ENCODE peak calls at places on chromosome X, in ten cellular contexts. One of them, this sample, is unnamed.

GRCh38 chrX:13254076-13254785 is 65.6 kb downstream of the ATXN3L start:
- DNase-seq in AG09309: no peak
- DNase-seq in HCT116: no peak
- DNase-seq in bronchial epithelial cell: peak; percentile 63
- DNase-seq in choroid plexus epithelial cell: peak; percentile 85
- DNase-seq in lower lobe of right lung: peak; percentile 55
- DNase-seq in DND-41: peak; percentile 7
- DNase-seq in thoracic aorta: no peak
- DNase-seq in BJ: no peak
- DNase-seq in kidney epithelial cell: no peak
- DNase-seq in this sample: peak; percentile 68

GRCh38 chrX:120305531-120306145 is 5.6 kb downstream of the TMEM255A start:
- DNase-seq in AG09309: no peak
- DNase-seq in HCT116: no peak
- DNase-seq in bronchial epithelial cell: no peak
- DNase-seq in choroid plexus epithelial cell: no peak
- DNase-seq in lower lobe of right lung: no peak
- DNase-seq in DND-41: no peak
- DNase-seq in thoracic aorta: no peak
- DNase-seq in BJ: no peak
- DNase-seq in kidney epithelial cell: no peak
- DNase-seq in this sample: no peak

GRCh38 chrX:75784689-75785491 is at the start of gene MAGEE2:
- DNase-seq in AG09309: no peak
- DNase-seq in HCT116: no peak
- DNase-seq in bronchial epithelial cell: no peak
- DNase-seq in choroid plexus epithelial cell: no peak
- DNase-seq in lower lobe of right lung: peak; percentile 41
- DNase-seq in DND-41: no peak
- DNase-seq in thoracic aorta: no peak
- DNase-seq in BJ: no peak
- DNase-seq in kidney epithelial cell: no peak
- DNase-seq in this sample: no peak

GRCh38 chrX:12496343-12496742 is 294.9 kb upstream of the PRPS2 start:
- DNase-seq in AG09309: no peak
- DNase-seq in HCT116: no peak
- DNase-seq in bronchial epithelial cell: peak; percentile 5
- DNase-seq in choroid plexus epithelial cell: no peak
- DNase-seq in lower lobe of right lung: no peak
- DNase-seq in DND-41: no peak
- DNase-seq in thoracic aorta: no peak
- DNase-seq in BJ: no peak
- DNase-seq in kidney epithelial cell: no peak
- DNase-seq in this sample: no peak

GRCh38 chrX:125205918-125206665 is 113.6 kb upstream of the TEX13C start:
- DNase-seq in AG09309: no peak
- DNase-seq in HCT116: no peak
- DNase-seq in bronchial epithelial cell: peak; percentile 0
- DNase-seq in choroid plexus epithelial cell: no peak
- DNase-seq in lower lobe of right lung: no peak
- DNase-seq in DND-41: no peak
- DNase-seq in thoracic aorta: no peak
- DNase-seq in BJ: no peak
- DNase-seq in kidney epithelial cell: no peak
- DNase-seq in this sample: no peak

GRCh38 chrX:129777218-129777768 is 2.5 kb upstream of the SASH3 start:
- DNase-seq in AG09309: no peak
- DNase-seq in HCT116: no peak
- DNase-seq in bronchial epithelial cell: peak; percentile 10
- DNase-seq in choroid plexus epithelial cell: no peak
- DNase-seq in lower lobe of right lung: peak; percentile 77
- DNase-seq in DND-41: peak; percentile 86
- DNase-seq in thoracic aorta: no peak
- DNase-seq in BJ: no peak
- DNase-seq in kidney epithelial cell: no peak
- DNase-seq in this sample: no peak

GRCh38 chrX:28901637-28902036 is 314.4 kb downstream of the IL1RAPL1 start:
- DNase-seq in AG09309: no peak
- DNase-seq in HCT116: no peak
- DNase-seq in bronchial epithelial cell: no peak
- DNase-seq in choroid plexus epithelial cell: peak; percentile 36
- DNase-seq in lower lobe of right lung: no peak
- DNase-seq in DND-41: no peak
- DNase-seq in thoracic aorta: no peak
- DNase-seq in BJ: no peak
- DNase-seq in kidney epithelial cell: no peak
- DNase-seq in this sample: peak; percentile 31

GRCh38 chrX:124239324-124239723 is 93.1 kb upstream of the TEX13D start:
- DNase-seq in AG09309: no peak
- DNase-seq in HCT116: no peak
- DNase-seq in bronchial epithelial cell: no peak
- DNase-seq in choroid plexus epithelial cell: no peak
- DNase-seq in lower lobe of right lung: no peak
- DNase-seq in DND-41: no peak
- DNase-seq in thoracic aorta: no peak
- DNase-seq in BJ: no peak
- DNase-seq in kidney epithelial cell: no peak
- DNase-seq in this sample: no peak

DNA sequence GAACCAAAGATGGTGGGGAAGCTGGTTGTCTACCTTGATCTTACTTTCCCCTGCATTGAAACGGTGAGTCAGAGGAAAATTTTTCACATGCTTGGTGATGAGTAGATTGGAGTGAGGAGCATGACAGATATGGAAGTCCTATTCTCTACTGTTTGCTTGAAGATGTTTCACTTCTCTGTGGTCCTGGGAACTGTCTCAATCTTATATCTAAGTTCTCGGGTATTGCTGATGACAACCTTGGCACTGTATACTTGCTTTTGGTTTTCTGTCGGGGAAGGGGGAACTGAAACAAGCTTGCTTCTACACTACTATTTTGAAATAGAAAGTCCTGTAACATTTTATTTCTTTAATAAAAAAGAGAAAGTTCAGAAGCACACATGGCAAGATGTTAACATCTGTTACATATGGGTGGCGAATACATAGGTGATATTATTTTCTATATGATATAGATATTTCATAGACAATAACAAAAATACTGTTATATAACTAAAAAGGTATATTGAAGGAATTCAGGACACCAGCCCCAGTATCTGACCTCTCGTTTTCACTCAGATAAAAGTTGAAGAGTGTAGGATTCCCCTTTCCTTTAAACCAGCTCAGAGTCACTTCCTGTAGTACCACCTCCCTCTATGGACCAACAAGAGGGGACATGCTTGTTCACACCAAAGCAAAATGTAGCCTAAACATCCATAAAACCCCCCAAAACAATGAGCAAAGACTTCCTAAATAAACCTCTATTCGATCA is 88.8 kb downstream of the FMR1NB start:
- DNase-seq in AG09309: no peak
- DNase-seq in HCT116: no peak
- DNase-seq in bronchial epithelial cell: no peak
- DNase-seq in choroid plexus epithelial cell: no peak
- DNase-seq in lower lobe of right lung: no peak
- DNase-seq in DND-41: no peak
- DNase-seq in thoracic aorta: no peak
- DNase-seq in BJ: no peak
- DNase-seq in kidney epithelial cell: no peak
- DNase-seq in this sample: no peak
- TF ChIP-seq CTCF in AG09309: no peak
- TF ChIP-seq CTCF in HCT116: no peak
- TF ChIP-seq CTCF in bronchial epithelial cell: no peak
- TF ChIP-seq CTCF in choroid plexus epithelial cell: no peak
- TF ChIP-seq CTCF in lower lobe of right lung: no peak
- TF ChIP-seq CTCF in DND-41: no peak
- TF ChIP-seq CTCF in thoracic aorta: no peak
- TF ChIP-seq CTCF in BJ: no peak
- TF ChIP-seq CTCF in kidney epithelial cell: no peak
- TF ChIP-seq CTCF in this sample: no peak

GRCh38 chrX:39889704-39890103 is 208.1 kb downstream of the BCOR start:
- DNase-seq in AG09309: no peak
- DNase-seq in HCT116: no peak
- DNase-seq in bronchial epithelial cell: no peak
- DNase-seq in choroid plexus epithelial cell: no peak
- DNase-seq in lower lobe of right lung: no peak
- DNase-seq in DND-41: no peak
- DNase-seq in thoracic aorta: no peak
- DNase-seq in BJ: no peak
- DNase-seq in kidney epithelial cell: no peak
- DNase-seq in this sample: no peak

GRCh38 chrX:39886282-39886681 is 211.5 kb downstream of the BCOR start:
- DNase-seq in AG09309: no peak
- DNase-seq in HCT116: no peak
- DNase-seq in bronchial epithelial cell: no peak
- DNase-seq in choroid plexus epithelial cell: no peak
- DNase-seq in lower lobe of right lung: peak; percentile 53
- DNase-seq in DND-41: no peak
- DNase-seq in thoracic aorta: no peak
- DNase-seq in BJ: no peak
- DNase-seq in kidney epithelial cell: no peak
- DNase-seq in this sample: no peak

GRCh38 chrX:39890807-39891206 is 207.0 kb downstream of the BCOR start:
- DNase-seq in AG09309: no peak
- DNase-seq in HCT116: no peak
- DNase-seq in bronchial epithelial cell: no peak
- DNase-seq in choroid plexus epithelial cell: no peak
- DNase-seq in lower lobe of right lung: no peak
- DNase-seq in DND-41: no peak
- DNase-seq in thoracic aorta: no peak
- DNase-seq in BJ: no peak
- DNase-seq in kidney epithelial cell: no peak
- DNase-seq in this sample: no peak

GRCh38 chrX:39891781-39892180 is 206.0 kb downstream of the BCOR start:
- DNase-seq in AG09309: no peak
- DNase-seq in HCT116: no peak
- DNase-seq in bronchial epithelial cell: peak; percentile 89
- DNase-seq in choroid plexus epithelial cell: no peak
- DNase-seq in lower lobe of right lung: no peak
- DNase-seq in DND-41: no peak
- DNase-seq in thoracic aorta: no peak
- DNase-seq in BJ: no peak
- DNase-seq in kidney epithelial cell: no peak
- DNase-seq in this sample: no peak

DNA sequence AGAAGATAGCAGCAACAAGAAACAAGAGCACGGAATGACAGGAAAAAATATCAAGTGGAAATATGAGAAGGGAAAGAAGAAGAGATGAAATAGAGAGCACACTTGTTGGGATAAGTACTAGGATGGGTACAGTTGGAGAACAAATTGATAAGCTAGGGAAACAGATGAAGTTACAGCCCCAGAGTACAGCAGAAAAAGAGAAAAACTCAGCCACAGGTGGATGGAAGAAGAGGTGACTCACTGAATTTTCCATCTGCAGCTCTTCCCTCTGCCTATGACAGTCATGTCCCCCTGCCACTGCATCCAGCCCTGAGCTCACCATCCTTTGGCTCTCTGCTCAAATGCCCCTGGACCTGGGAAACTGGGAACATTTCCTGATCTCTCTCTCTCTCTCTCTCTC is 209.0 kb downstream of the BCOR start:
- DNase-seq in AG09309: no peak
- DNase-seq in HCT116: no peak
- DNase-seq in bronchial epithelial cell: no peak
- DNase-seq in choroid plexus epithelial cell: no peak
- DNase-seq in lower lobe of right lung: no peak
- DNase-seq in DND-41: no peak
- DNase-seq in thoracic aorta: no peak
- DNase-seq in BJ: no peak
- DNase-seq in kidney epithelial cell: no peak
- DNase-seq in this sample: no peak
- H3K4me3 ChIP-seq in AG09309: no peak overlapping the region
- H3K4me3 ChIP-seq in HCT116: no peak overlapping the region
- H3K4me3 ChIP-seq in bronchial epithelial cell: no peak overlapping the region
- H3K4me3 ChIP-seq in choroid plexus epithelial cell: no peak overlapping the region
- H3K4me3 ChIP-seq in lower lobe of right lung: no peak overlapping the region
- H3K4me3 ChIP-seq in DND-41: no peak overlapping the region
- H3K4me3 ChIP-seq in thoracic aorta: no peak overlapping the region
- H3K4me3 ChIP-seq in BJ: no peak overlapping the region
- H3K4me3 ChIP-seq in kidney epithelial cell: no peak overlapping the region
- H3K4me3 ChIP-seq in this sample: no peak overlapping the region

GRCh38 chrX:110211340-110211739 is 106.5 kb downstream of the AMMECR1 start:
- DNase-seq in AG09309: no peak
- DNase-seq in HCT116: no peak
- DNase-seq in bronchial epithelial cell: peak; percentile 33
- DNase-seq in choroid plexus epithelial cell: no peak
- DNase-seq in lower lobe of right lung: no peak
- DNase-seq in DND-41: no peak
- DNase-seq in thoracic aorta: no peak
- DNase-seq in BJ: no peak
- DNase-seq in kidney epithelial cell: no peak
- DNase-seq in this sample: no peak

GRCh38 chrX:110213183-110213582 is 104.7 kb downstream of the AMMECR1 start:
- DNase-seq in AG09309: no peak
- DNase-seq in HCT116: no peak
- DNase-seq in bronchial epithelial cell: peak; percentile 69
- DNase-seq in choroid plexus epithelial cell: no peak
- DNase-seq in lower lobe of right lung: no peak
- DNase-seq in DND-41: no peak
- DNase-seq in thoracic aorta: no peak
- DNase-seq in BJ: no peak
- DNase-seq in kidney epithelial cell: no peak
- DNase-seq in this sample: no peak

GRCh38 chrX:110210417-110211139 is 107.3 kb downstream of the AMMECR1 start:
- DNase-seq in AG09309: peak; percentile 56
- DNase-seq in HCT116: peak; percentile 40
- DNase-seq in bronchial epithelial cell: peak; percentile 73
- DNase-seq in choroid plexus epithelial cell: peak; percentile 67
- DNase-seq in lower lobe of right lung: no peak
- DNase-seq in DND-41: no peak
- DNase-seq in thoracic aorta: no peak
- DNase-seq in BJ: peak; percentile 61
- DNase-seq in kidney epithelial cell: no peak
- DNase-seq in this sample: peak; percentile 73

GRCh38 chrX:110214684-110215083 is 103.2 kb downstream of the AMMECR1 start:
- DNase-seq in AG09309: no peak
- DNase-seq in HCT116: no peak
- DNase-seq in bronchial epithelial cell: no peak
- DNase-seq in choroid plexus epithelial cell: no peak
- DNase-seq in lower lobe of right lung: no peak
- DNase-seq in DND-41: no peak
- DNase-seq in thoracic aorta: no peak
- DNase-seq in BJ: no peak
- DNase-seq in kidney epithelial cell: no peak
- DNase-seq in this sample: no peak

GRCh38 chrX:110212299-110212698 is 105.6 kb downstream of the AMMECR1 start:
- DNase-seq in AG09309: no peak
- DNase-seq in HCT116: no peak
- DNase-seq in bronchial epithelial cell: no peak
- DNase-seq in choroid plexus epithelial cell: peak; percentile 24
- DNase-seq in lower lobe of right lung: no peak
- DNase-seq in DND-41: no peak
- DNase-seq in thoracic aorta: no peak
- DNase-seq in BJ: no peak
- DNase-seq in kidney epithelial cell: no peak
- DNase-seq in this sample: no peak
- TF ChIP-seq CTCF in AG09309: peak; percentile 25
- TF ChIP-seq CTCF in HCT116: no peak
- TF ChIP-seq CTCF in bronchial epithelial cell: no peak
- TF ChIP-seq CTCF in choroid plexus epithelial cell: no peak
- TF ChIP-seq CTCF in lower lobe of right lung: no peak
- TF ChIP-seq CTCF in DND-41: no peak
- TF ChIP-seq CTCF in thoracic aorta: no peak
- TF ChIP-seq CTCF in BJ: no peak
- TF ChIP-seq CTCF in kidney epithelial cell: peak; percentile 20
- TF ChIP-seq CTCF in this sample: peak; percentile 12

GRCh38 chrX:22795680-22796079 is 204.1 kb upstream of the DDX53 start:
- DNase-seq in AG09309: no peak
- DNase-seq in HCT116: no peak
- DNase-seq in bronchial epithelial cell: peak; percentile 59
- DNase-seq in choroid plexus epithelial cell: peak; percentile 3
- DNase-seq in lower lobe of right lung: no peak
- DNase-seq in DND-41: no peak
- DNase-seq in thoracic aorta: no peak
- DNase-seq in BJ: no peak
- DNase-seq in kidney epithelial cell: no peak
- DNase-seq in this sample: no peak

GRCh38 chrX:22800360-22800759 is 199.4 kb upstream of the DDX53 start:
- DNase-seq in AG09309: peak; percentile 72
- DNase-seq in HCT116: no peak
- DNase-seq in bronchial epithelial cell: peak; percentile 78
- DNase-seq in choroid plexus epithelial cell: peak; percentile 92
- DNase-seq in lower lobe of right lung: no peak
- DNase-seq in DND-41: peak; percentile 10
- DNase-seq in thoracic aorta: peak; percentile 3
- DNase-seq in BJ: peak; percentile 62
- DNase-seq in kidney epithelial cell: peak; percentile 50
- DNase-seq in this sample: peak; percentile 93

GRCh38 chrX:22803353-22803752 is 196.4 kb upstream of the DDX53 start:
- DNase-seq in AG09309: no peak
- DNase-seq in HCT116: no peak
- DNase-seq in bronchial epithelial cell: no peak
- DNase-seq in choroid plexus epithelial cell: no peak
- DNase-seq in lower lobe of right lung: no peak
- DNase-seq in DND-41: no peak
- DNase-seq in thoracic aorta: no peak
- DNase-seq in BJ: no peak
- DNase-seq in kidney epithelial cell: no peak
- DNase-seq in this sample: no peak

GRCh38 chrX:22800806-22801205 is 199.0 kb upstream of the DDX53 start:
- DNase-seq in AG09309: no peak
- DNase-seq in HCT116: no peak
- DNase-seq in bronchial epithelial cell: no peak
- DNase-seq in choroid plexus epithelial cell: peak; percentile 5
- DNase-seq in lower lobe of right lung: no peak
- DNase-seq in DND-41: no peak
- DNase-seq in thoracic aorta: no peak
- DNase-seq in BJ: peak; percentile 15
- DNase-seq in kidney epithelial cell: no peak
- DNase-seq in this sample: peak; percentile 14
- H3K4me3 ChIP-seq in AG09309: no peak overlapping the region
- H3K4me3 ChIP-seq in HCT116: no peak overlapping the region
- H3K4me3 ChIP-seq in bronchial epithelial cell: no peak overlapping the region
- H3K4me3 ChIP-seq in choroid plexus epithelial cell: no peak overlapping the region
- H3K4me3 ChIP-seq in lower lobe of right lung: no peak overlapping the region
- H3K4me3 ChIP-seq in DND-41: no peak overlapping the region
- H3K4me3 ChIP-seq in thoracic aorta: no peak overlapping the region
- H3K4me3 ChIP-seq in BJ: no peak overlapping the region
- H3K4me3 ChIP-seq in kidney epithelial cell: no peak overlapping the region
- H3K4me3 ChIP-seq in this sample: no peak overlapping the region